ENCODE peak calls at places on chromosomes 3 and 15, in four cellular contexts. H, P, E and Q are unnamed samples.

GRCh38 chr3:154684021-154684420 is 254.0 kb upstream of the GPR149 start:
- DNase-seq in H (no peak), P (no peak), E (no peak), Q (no peak)

GRCh38 chr15:64536244-64536836 is 76.0 kb downstream of the ZNF609 start:
- DNase-seq in H (peak), P (peak), E (peak), Q (peak)

GRCh38 chr15:31360158-31360561 is 33.5 kb downstream of the KLF13 start:
- DNase-seq in H (no peak), P (no peak), E (no peak), Q (no peak)

GRCh38 chr3:186162221-186162620 is 53.3 kb upstream of the ETV5 start:
- DNase-seq in H (peak), P (no peak), E (no peak), Q (no peak)

GRCh38 chr3:8457039-8457438 is 44.6 kb upstream of the LMCD1 start:
- DNase-seq in H (peak), P (peak), E (peak), Q (peak)

GRCh38 chr3:2714856-2715255 is 395.3 kb downstream of the IL5RA start:
- DNase-seq in H (no peak), P (no peak), E (no peak), Q (no peak)

GRCh38 chr15:70290708-70291107 is 193.0 kb upstream of the TLE3 start:
- DNase-seq in H (no peak), P (no peak), E (no peak), Q (no peak)

GRCh38 chr15:60095711-60096110 is 91.6 kb downstream of the FOXB1 start:
- DNase-seq in H (peak), P (peak), E (peak), Q (peak)

GRCh38 chr15:42037650-42038049 is 16.8 kb upstream of the PLA2G4E start:
- DNase-seq in H (no peak), P (no peak), E (no peak), Q (no peak)

GRCh38 chr15:79380755-79381499 is 51.2 kb upstream of the MINAR1 start:
- DNase-seq in H (peak), P (peak), E (peak), Q (peak)

GRCh38 chr15:38216763-38217162 is 35.9 kb upstream of the SPRED1 start:
- DNase-seq in H (peak), P (no peak), E (no peak), Q (no peak)

GRCh38 chr3:157135671-157136396 is 24.1 kb downstream of the CCNL1 start:
- DNase-seq in H (peak), P (peak), E (peak), Q (peak)

GRCh38 chr3:102460579-102460978 is 25.8 kb downstream of the ZPLD1 start:
- DNase-seq in H (peak), P (no peak), E (no peak), Q (no peak)

GRCh38 chr3:102464261-102464660 is 29.4 kb downstream of the ZPLD1 start:
- DNase-seq in H (no peak), P (no peak), E (no peak), Q (no peak)

GRCh38 chr3:102471491-102471890 is 36.7 kb downstream of the ZPLD1 start:
- DNase-seq in H (no peak), P (no peak), E (no peak), Q (no peak)

GRCh38 chr3:102471001-102471400 is 36.2 kb downstream of the ZPLD1 start:
- DNase-seq in H (no peak), P (no peak), E (no peak), Q (no peak)

DNA sequence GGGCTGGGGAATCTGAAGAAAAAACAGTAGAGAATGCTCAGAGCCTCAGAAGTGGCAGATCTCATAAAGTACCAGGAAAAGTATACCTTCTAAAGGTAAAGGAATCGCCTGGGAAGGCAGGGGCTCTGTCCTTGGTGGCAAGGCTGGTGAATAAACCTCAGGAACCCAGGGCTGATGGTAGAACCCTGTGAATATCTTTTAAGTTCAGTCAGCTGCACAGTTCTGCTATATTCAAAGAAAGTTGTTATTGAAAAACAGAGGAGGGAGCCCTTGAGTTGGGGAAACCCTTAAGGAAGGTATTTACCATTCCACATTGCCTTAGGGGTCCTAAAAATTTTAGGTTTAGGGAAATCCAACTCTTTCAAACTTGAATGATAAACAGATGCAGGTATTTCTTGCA is 31.2 kb downstream of the ZPLD1 start:
- DNase-seq in H (no peak), P (no peak), E (no peak), Q (no peak)
- TF ChIP-seq CTCF in H (no peak), P (no peak), E (no peak), Q (no peak)

GRCh38 chr3:66928252-66928651 is 69.9 kb upstream of the KBTBD8 start:
- DNase-seq in H (no peak), P (no peak), E (no peak), Q (no peak)

GRCh38 chr3:66931286-66931685 is 66.8 kb upstream of the KBTBD8 start:
- DNase-seq in H (no peak), P (no peak), E (no peak), Q (no peak)

GRCh38 chr3:66933233-66933632 is 64.9 kb upstream of the KBTBD8 start:
- DNase-seq in H (no peak), P (no peak), E (no peak), Q (no peak)

GRCh38 chr3:66934041-66934440 is 64.1 kb upstream of the KBTBD8 start:
- DNase-seq in H (no peak), P (no peak), E (no peak), Q (no peak)

DNA sequence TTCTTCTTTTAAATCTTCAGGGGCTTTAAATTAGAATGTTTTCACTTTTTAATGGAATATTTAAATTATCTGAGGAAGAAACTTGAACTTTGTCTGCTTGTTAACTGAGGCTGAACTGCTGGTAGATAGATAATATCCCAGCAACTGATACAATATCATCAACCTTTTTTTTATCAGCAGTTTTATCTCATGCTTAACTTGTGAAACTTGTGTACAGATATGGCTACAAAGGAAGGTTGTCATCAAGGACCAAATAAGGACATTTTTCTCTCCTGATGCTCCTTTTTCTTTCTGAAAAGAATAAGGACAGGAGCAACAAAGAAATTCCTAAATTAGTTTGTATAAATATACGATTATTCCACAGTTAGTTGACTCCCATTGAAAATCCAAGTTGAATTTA is 66.4 kb upstream of the KBTBD8 start:
- DNase-seq in H (no peak), P (no peak), E (no peak), Q (no peak)
- H3K4me3 ChIP-seq in H (no peak), P (no peak), E (no peak), Q (no peak)

DNA sequence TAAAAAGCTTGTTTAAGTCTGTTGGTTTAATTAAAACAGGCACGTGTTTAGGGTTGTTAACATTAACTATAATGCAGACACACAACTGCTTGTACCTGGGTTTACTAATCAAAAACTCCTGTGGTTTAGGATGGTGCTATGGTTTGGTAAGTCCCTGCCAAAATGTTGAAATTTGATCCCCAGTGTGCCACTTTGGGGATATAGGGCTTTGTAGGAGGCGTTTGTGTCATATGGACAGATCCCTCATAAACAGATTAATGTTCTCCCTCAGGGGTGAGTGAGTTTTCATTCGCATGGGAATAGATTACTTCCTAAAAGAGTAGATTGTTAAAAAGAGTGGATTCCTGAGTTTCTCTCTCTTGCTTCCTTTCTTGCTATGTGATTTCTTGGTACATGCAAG is 18.7 kb upstream of the GK5 start:
- DNase-seq in H (peak), P (no peak), E (no peak), Q (no peak)
- TF ChIP-seq CTCF in H (no peak), P (no peak), E (no peak), Q (no peak)

DNA sequence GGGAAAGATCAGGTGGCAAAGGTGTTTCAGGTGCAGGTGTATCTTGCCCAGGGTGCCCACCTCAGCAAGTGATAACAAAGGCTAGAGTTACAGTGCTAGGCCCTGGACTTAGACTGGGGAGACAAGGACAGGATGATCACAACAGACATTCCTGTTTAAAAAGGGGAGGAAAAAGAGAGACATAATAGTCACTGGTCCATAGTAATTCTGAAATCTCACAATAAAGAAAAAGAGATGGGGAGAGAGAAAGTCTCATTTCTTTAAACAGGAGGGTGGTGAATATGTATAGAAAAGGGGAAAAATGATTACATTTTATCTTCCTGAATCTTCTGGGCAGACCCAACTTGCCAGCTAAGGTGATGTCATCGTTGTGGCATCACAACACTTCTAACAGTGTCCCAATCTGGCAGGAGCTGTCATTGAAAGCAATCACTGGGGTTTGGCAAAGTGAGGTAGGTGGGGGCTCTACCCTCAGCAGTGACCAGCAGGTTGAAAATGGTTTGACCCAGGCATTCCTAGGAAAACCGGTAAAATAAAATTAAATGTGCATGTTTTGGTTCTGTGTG is 99.5 kb downstream of the ZNF621 start:
- DNase-seq in H (no peak), P (no peak), E (no peak), Q (no peak)
- H3K4me3 ChIP-seq in H (no peak), P (no peak), E (no peak), Q (no peak)

GRCh38 chr3:111579495-111579894 is 15.7 kb downstream of the ZBED2 start:
- DNase-seq in H (no peak), P (no peak), E (no peak), Q (no peak)

GRCh38 chr3:111581403-111582113 is 13.6 kb downstream of the ZBED2 start:
- DNase-seq in H (no peak), P (no peak), E (no peak), Q (no peak)

GRCh38 chr3:111577113-111577512 is 18.0 kb downstream of the ZBED2 start:
- DNase-seq in H (no peak), P (no peak), E (no peak), Q (no peak)

GRCh38 chr3:111578867-111579266 is 16.3 kb downstream of the ZBED2 start:
- DNase-seq in H (no peak), P (no peak), E (no peak), Q (no peak)

GRCh38 chr3:111577798-111578685 is 17.1 kb downstream of the ZBED2 start:
- DNase-seq in H (peak), P (peak), E (peak), Q (peak)
- TF ChIP-seq CTCF in H (peak), P (peak), E (peak), Q (peak)

DNA sequence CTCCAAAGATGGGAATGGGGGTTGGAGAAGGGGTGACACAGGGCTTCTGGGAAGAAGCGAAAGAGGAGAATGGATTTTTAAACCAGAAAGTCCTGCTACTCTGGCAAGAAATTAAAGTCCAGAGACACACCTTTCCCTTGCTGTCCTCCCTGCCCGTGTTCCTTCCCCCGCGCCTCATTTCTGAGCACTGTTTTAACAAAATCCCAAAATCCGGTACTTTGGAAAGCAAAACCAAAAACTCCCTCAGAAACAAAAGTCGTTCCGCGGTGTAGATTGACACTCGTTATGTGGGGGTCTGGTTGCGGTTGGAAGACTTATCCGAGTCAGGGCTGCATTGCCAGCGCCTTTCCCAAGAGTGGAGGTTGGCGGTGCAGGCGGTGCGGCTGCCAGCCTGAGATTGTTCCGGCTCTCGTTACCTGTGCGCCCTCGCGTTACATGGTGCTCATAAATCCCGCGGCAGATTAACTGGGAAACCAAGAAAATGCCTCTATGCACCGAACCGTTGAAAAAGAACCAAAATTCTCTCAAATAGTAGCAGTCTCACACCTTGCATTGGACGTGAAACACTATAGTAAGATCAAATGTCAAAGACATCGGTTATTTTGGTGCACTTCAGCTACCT is 217.8 kb downstream of the MEIS2 start:
- DNase-seq in H (no peak), P (no peak), E (no peak), Q (no peak)
- H3K4me3 ChIP-seq in H (no peak), P (peak), E (peak), Q (peak)

GRCh38 chr3:116453676-116454346 is 8.5 kb upstream of the LSAMP start:
- DNase-seq in H (peak), P (peak), E (peak), Q (peak)
- TF ChIP-seq CTCF in H (peak), P (peak), E (no peak), Q (peak)

GRCh38 chr3:121690777-121691405 is 30.2 kb upstream of the HCLS1 start:
- DNase-seq in H (no peak), P (no peak), E (no peak), Q (no peak)

GRCh38 chr3:121698513-121698912 is 37.8 kb upstream of the HCLS1 start:
- DNase-seq in H (no peak), P (no peak), E (peak), Q (no peak)

GRCh38 chr3:121698914-121699313 is 38.2 kb upstream of the HCLS1 start:
- DNase-seq in H (no peak), P (no peak), E (peak), Q (no peak)

GRCh38 chr3:121692010-121692699 is 31.5 kb upstream of the HCLS1 start:
- DNase-seq in H (no peak), P (no peak), E (peak), Q (no peak)

DNA sequence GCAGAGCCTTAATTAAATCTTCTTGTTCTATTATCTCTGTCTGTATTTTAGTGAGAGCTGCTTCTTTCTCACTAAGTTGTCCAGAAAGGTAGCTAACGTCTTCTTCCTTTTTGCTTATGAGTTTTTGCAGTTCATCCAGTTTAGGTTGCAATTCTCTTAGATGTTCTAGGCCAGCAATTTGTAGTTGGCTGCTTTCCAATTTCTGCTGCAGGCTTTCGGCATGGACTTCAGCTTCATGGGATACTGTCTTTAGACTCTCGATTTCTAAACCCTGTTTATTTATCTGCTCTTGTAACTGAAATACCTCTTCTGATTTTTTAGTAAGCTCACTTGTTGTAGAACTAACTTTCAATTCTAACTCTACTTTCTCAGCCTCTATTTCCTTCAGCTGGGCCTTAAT is 35.5 kb upstream of the HCLS1 start:
- DNase-seq in H (no peak), P (no peak), E (peak), Q (no peak)
- H3K4me3 ChIP-seq in H (no peak), P (no peak), E (no peak), Q (no peak)

GRCh38 chr3:152835311-152836102 is 576 bp downstream of the P2RY1 start:
- DNase-seq in H (peak), P (peak), E (peak), Q (peak)
- TF ChIP-seq CTCF in H (peak), P (peak), E (peak), Q (peak)

DNA sequence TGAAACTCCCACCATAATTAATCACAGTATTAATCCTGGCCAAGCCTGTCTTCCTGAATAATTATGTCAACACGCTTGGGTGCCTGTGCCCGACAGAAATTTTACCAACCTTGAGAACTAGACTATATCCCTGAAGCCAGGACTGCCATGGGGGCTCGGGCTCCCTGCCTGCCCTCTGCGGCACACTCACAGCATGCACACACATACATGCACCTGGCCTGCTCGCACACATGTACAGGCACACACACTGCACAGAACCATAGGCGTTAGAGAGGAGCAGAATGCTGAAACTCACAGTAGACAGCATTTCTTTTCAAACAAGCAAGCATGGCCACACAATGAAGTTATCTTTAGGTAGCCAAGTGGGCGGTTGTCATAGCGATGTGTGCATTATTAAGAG is 91.2 kb downstream of the ZNF621 start:
- DNase-seq in H (no peak), P (no peak), E (no peak), Q (no peak)
- H3K4me3 ChIP-seq in H (no peak), P (no peak), E (no peak), Q (no peak)